ENCODE peak calls at places on chromosomes 16 and 17, in five cellular contexts. E is NCI-H1092, M is neural crest cell, Q is EL, P is left colon. C is an unnamed sample.

GRCh38 chr17:19978206-19978802 is 676 bp upstream of the AKAP10 start:
- DNase-seq in E (no peak), M (no peak), Q (no peak), P (peak), C (no peak)

GRCh38 chr16:3751878-3752277 is 34.6 kb upstream of the TRAP1 start:
- DNase-seq in E (no peak), M (no peak), Q (no peak), P (no peak), C (no peak)

GRCh38 chr17:47099987-47100711 is 88.9 kb downstream of the CDC27 start:
- DNase-seq in E (peak), M (peak), Q (peak), P (peak), C (peak)

GRCh38 chr16:81319221-81319912 is 4.6 kb downstream of the GAN start:
- DNase-seq in E (no peak), M (no peak), Q (peak), P (no peak), C (no peak)

GRCh38 chr16:30473231-30474061 is 904 bp downstream of the ITGAL start:
- DNase-seq in E (no peak), M (no peak), Q (no peak), P (no peak), C (no peak)

GRCh38 chr17:60305141-60305540 is 86.8 kb downstream of the USP32 start:
- DNase-seq in E (no peak), M (no peak), Q (no peak), P (no peak), C (no peak)

GRCh38 chr17:35006961-35007360 is 26.6 kb downstream of the LIG3 start:
- DNase-seq in E (no peak), M (no peak), Q (no peak), P (no peak), C (no peak)

GRCh38 chr17:59754547-59754946 is 47.1 kb downstream of the VMP1 start:
- DNase-seq in E (no peak), M (no peak), Q (peak), P (no peak), C (no peak)

GRCh38 chr17:74744349-74744713 is 4.1 kb upstream of the NHERF1 start:
- DNase-seq in E (no peak), M (no peak), Q (no peak), P (no peak), C (no peak)

GRCh38 chr16:23079683-23080221 is 69.5 kb downstream of the USP31 start:
- DNase-seq in E (no peak), M (no peak), Q (no peak), P (peak), C (no peak)

GRCh38 chr17:27203241-27203640 is 90.7 kb upstream of the WSB1 start:
- DNase-seq in E (no peak), M (no peak), Q (no peak), P (no peak), C (no peak)